ENCODE peak calls at places on chromosomes 5 and 9, in seven cellular contexts. One of them, this sample, is unnamed.

GRCh38 chr9:113682297-113682771 is 193.8 kb upstream of the ZNF618 start:
- DNase-seq in H9: peak
- DNase-seq in dorsolateral prefrontal cortex: peak
- DNase-seq in breast epithelium: peak
- DNase-seq in Peyer's patch: peak
- DNase-seq in hepatocyte: peak
- DNase-seq in right atrium auricular region: peak
- DNase-seq in this sample: peak

GRCh38 chr5:93572101-93572772 is 8.8 kb downstream of the NR2F1-AS1 start:
- DNase-seq in H9: no peak
- DNase-seq in dorsolateral prefrontal cortex: no peak
- DNase-seq in breast epithelium: no peak
- DNase-seq in Peyer's patch: no peak
- DNase-seq in hepatocyte: no peak
- DNase-seq in right atrium auricular region: no peak
- DNase-seq in this sample: no peak

GRCh38 chr5:19886123-19886921 is 101.7 kb downstream of the CDH18 start:
- DNase-seq in H9: no peak
- DNase-seq in dorsolateral prefrontal cortex: peak
- DNase-seq in breast epithelium: no peak
- DNase-seq in Peyer's patch: no peak
- DNase-seq in hepatocyte: no peak
- DNase-seq in right atrium auricular region: no peak
- DNase-seq in this sample: no peak

GRCh38 chr9:98787766-98788335 is 8.5 kb downstream of the ANKS6 start:
- DNase-seq in H9: no peak
- DNase-seq in dorsolateral prefrontal cortex: no peak
- DNase-seq in breast epithelium: no peak
- DNase-seq in Peyer's patch: no peak
- DNase-seq in hepatocyte: no peak
- DNase-seq in right atrium auricular region: peak
- DNase-seq in this sample: peak

GRCh38 chr5:127993476-127993875 is 90.1 kb upstream of the SLC12A2 start:
- DNase-seq in H9: no peak
- DNase-seq in dorsolateral prefrontal cortex: no peak
- DNase-seq in breast epithelium: no peak
- DNase-seq in Peyer's patch: no peak
- DNase-seq in hepatocyte: no peak
- DNase-seq in right atrium auricular region: no peak
- DNase-seq in this sample: no peak

GRCh38 chr9:122053056-122053455 is 40.1 kb downstream of the TTLL11 start:
- DNase-seq in H9: no peak
- DNase-seq in dorsolateral prefrontal cortex: no peak
- DNase-seq in breast epithelium: no peak
- DNase-seq in Peyer's patch: no peak
- DNase-seq in hepatocyte: no peak
- DNase-seq in right atrium auricular region: no peak
- DNase-seq in this sample: no peak

GRCh38 chr5:123035320-123035949 is 1.1 kb downstream of the PPIC start:
- DNase-seq in H9: peak
- DNase-seq in dorsolateral prefrontal cortex: no peak
- DNase-seq in breast epithelium: peak
- DNase-seq in Peyer's patch: no peak
- DNase-seq in hepatocyte: peak
- DNase-seq in right atrium auricular region: peak
- DNase-seq in this sample: no peak

GRCh38 chr9:75086443-75087278 is 1.3 kb downstream of the NMRK1 start:
- DNase-seq in H9: no peak
- DNase-seq in dorsolateral prefrontal cortex: no peak
- DNase-seq in breast epithelium: no peak
- DNase-seq in Peyer's patch: peak
- DNase-seq in hepatocyte: peak
- DNase-seq in right atrium auricular region: no peak
- DNase-seq in this sample: no peak

GRCh38 chr9:82170079-82170662 is 181.6 kb downstream of the SPATA31D1 start:
- DNase-seq in H9: no peak
- DNase-seq in dorsolateral prefrontal cortex: no peak
- DNase-seq in breast epithelium: no peak
- DNase-seq in Peyer's patch: no peak
- DNase-seq in hepatocyte: no peak
- DNase-seq in right atrium auricular region: no peak
- DNase-seq in this sample: no peak

GRCh38 chr9:98602839-98603238 is 105.9 kb downstream of the GABBR2 start:
- DNase-seq in H9: no peak
- DNase-seq in dorsolateral prefrontal cortex: no peak
- DNase-seq in breast epithelium: no peak
- DNase-seq in Peyer's patch: no peak
- DNase-seq in hepatocyte: no peak
- DNase-seq in right atrium auricular region: no peak
- DNase-seq in this sample: no peak

GRCh38 chr5:115100556-115100955 is 69.2 kb downstream of the TRIM36 start:
- DNase-seq in H9: no peak
- DNase-seq in dorsolateral prefrontal cortex: peak
- DNase-seq in breast epithelium: no peak
- DNase-seq in Peyer's patch: no peak
- DNase-seq in hepatocyte: peak
- DNase-seq in right atrium auricular region: no peak
- DNase-seq in this sample: no peak

GRCh38 chr5:103262422-103262871 is 3.9 kb downstream of the MACIR start:
- DNase-seq in H9: no peak
- DNase-seq in dorsolateral prefrontal cortex: no peak
- DNase-seq in breast epithelium: no peak
- DNase-seq in Peyer's patch: no peak
- DNase-seq in hepatocyte: peak
- DNase-seq in right atrium auricular region: no peak
- DNase-seq in this sample: no peak

GRCh38 chr9:35980289-35981011 is 22.5 kb upstream of the OR2S2 start:
- DNase-seq in H9: no peak
- DNase-seq in dorsolateral prefrontal cortex: no peak
- DNase-seq in breast epithelium: no peak
- DNase-seq in Peyer's patch: no peak
- DNase-seq in hepatocyte: no peak
- DNase-seq in right atrium auricular region: no peak
- DNase-seq in this sample: no peak

GRCh38 chr9:70567511-70567910 is 153.1 kb upstream of the KLF9 start:
- DNase-seq in H9: no peak
- DNase-seq in dorsolateral prefrontal cortex: no peak
- DNase-seq in breast epithelium: no peak
- DNase-seq in Peyer's patch: no peak
- DNase-seq in hepatocyte: no peak
- DNase-seq in right atrium auricular region: no peak
- DNase-seq in this sample: no peak

GRCh38 chr5:176596689-176597416 is 13.1 kb downstream of the GPRIN1 start:
- DNase-seq in H9: peak
- DNase-seq in dorsolateral prefrontal cortex: no peak
- DNase-seq in breast epithelium: no peak
- DNase-seq in Peyer's patch: peak
- DNase-seq in hepatocyte: peak
- DNase-seq in right atrium auricular region: no peak
- DNase-seq in this sample: no peak

GRCh38 chr5:348726-349125 is 27.2 kb downstream of the AHRR start:
- DNase-seq in H9: no peak
- DNase-seq in dorsolateral prefrontal cortex: no peak
- DNase-seq in breast epithelium: no peak
- DNase-seq in Peyer's patch: no peak
- DNase-seq in hepatocyte: no peak
- DNase-seq in right atrium auricular region: no peak
- DNase-seq in this sample: no peak

GRCh38 chr5:351911-352225 is 30.4 kb downstream of the AHRR start:
- DNase-seq in H9: no peak
- DNase-seq in dorsolateral prefrontal cortex: no peak
- DNase-seq in breast epithelium: no peak
- DNase-seq in Peyer's patch: no peak
- DNase-seq in hepatocyte: peak
- DNase-seq in right atrium auricular region: no peak
- DNase-seq in this sample: no peak

GRCh38 chr5:347712-348284 is 26.3 kb downstream of the AHRR start:
- DNase-seq in H9: no peak
- DNase-seq in dorsolateral prefrontal cortex: no peak
- DNase-seq in breast epithelium: no peak
- DNase-seq in Peyer's patch: no peak
- DNase-seq in hepatocyte: no peak
- DNase-seq in right atrium auricular region: peak
- DNase-seq in this sample: no peak

GRCh38 chr5:351084-351910 is 29.8 kb downstream of the AHRR start:
- DNase-seq in H9: no peak
- DNase-seq in dorsolateral prefrontal cortex: no peak
- DNase-seq in breast epithelium: no peak
- DNase-seq in Peyer's patch: no peak
- DNase-seq in hepatocyte: no peak
- DNase-seq in right atrium auricular region: peak
- DNase-seq in this sample: no peak

GRCh38 chr5:350355-350754 is 28.8 kb downstream of the AHRR start:
- DNase-seq in H9: peak
- DNase-seq in dorsolateral prefrontal cortex: no peak
- DNase-seq in breast epithelium: no peak
- DNase-seq in Peyer's patch: no peak
- DNase-seq in hepatocyte: peak
- DNase-seq in right atrium auricular region: peak
- DNase-seq in this sample: no peak
- TF ChIP-seq CTCF in H9: peak
- TF ChIP-seq CTCF in dorsolateral prefrontal cortex: no peak
- TF ChIP-seq CTCF in breast epithelium: no peak
- TF ChIP-seq CTCF in Peyer's patch: no peak
- TF ChIP-seq CTCF in hepatocyte: no peak
- TF ChIP-seq CTCF in right atrium auricular region: no peak
- TF ChIP-seq CTCF in this sample: no peak

DNA sequence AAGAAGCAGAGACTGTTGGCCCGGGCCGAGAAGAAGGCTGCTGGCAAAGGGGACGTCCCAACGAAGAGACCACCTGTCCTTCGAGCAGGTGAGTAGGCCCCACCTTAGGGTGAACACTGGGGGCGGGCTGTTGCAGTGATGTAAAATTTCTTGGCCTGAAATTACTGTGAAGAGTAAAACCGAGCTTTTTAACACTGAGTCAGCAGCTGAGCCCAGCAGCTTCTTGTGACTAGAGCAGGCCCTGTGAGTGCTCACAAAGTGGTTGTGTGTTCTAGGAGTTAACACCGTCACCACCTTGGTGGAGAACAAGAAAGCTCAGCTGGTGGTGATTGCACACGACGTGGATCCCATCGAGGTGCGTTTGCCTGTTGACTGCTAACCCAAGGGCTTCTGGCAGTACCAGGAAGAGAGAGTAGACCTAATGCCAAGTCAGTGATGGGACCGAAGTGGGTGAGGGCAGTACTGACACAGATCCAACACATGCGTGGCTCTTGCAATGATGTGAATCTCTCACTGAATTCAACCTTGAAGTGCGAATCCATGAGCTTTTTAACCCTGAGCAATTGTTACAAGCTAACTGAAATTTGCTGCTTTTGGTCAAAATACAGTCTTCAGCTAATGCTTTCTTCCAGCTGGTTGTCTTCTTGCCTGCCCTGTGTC is 2.1 kb downstream of the RPL7A start:
- DNase-seq in H9: no peak
- DNase-seq in dorsolateral prefrontal cortex: no peak
- DNase-seq in breast epithelium: no peak
- DNase-seq in Peyer's patch: no peak
- DNase-seq in hepatocyte: no peak
- DNase-seq in right atrium auricular region: no peak
- DNase-seq in this sample: no peak
- TF ChIP-seq CTCF in H9: no peak
- TF ChIP-seq CTCF in dorsolateral prefrontal cortex: no peak
- TF ChIP-seq CTCF in breast epithelium: no peak
- TF ChIP-seq CTCF in Peyer's patch: no peak
- TF ChIP-seq CTCF in hepatocyte: no peak
- TF ChIP-seq CTCF in right atrium auricular region: no peak
- TF ChIP-seq CTCF in this sample: no peak

DNA sequence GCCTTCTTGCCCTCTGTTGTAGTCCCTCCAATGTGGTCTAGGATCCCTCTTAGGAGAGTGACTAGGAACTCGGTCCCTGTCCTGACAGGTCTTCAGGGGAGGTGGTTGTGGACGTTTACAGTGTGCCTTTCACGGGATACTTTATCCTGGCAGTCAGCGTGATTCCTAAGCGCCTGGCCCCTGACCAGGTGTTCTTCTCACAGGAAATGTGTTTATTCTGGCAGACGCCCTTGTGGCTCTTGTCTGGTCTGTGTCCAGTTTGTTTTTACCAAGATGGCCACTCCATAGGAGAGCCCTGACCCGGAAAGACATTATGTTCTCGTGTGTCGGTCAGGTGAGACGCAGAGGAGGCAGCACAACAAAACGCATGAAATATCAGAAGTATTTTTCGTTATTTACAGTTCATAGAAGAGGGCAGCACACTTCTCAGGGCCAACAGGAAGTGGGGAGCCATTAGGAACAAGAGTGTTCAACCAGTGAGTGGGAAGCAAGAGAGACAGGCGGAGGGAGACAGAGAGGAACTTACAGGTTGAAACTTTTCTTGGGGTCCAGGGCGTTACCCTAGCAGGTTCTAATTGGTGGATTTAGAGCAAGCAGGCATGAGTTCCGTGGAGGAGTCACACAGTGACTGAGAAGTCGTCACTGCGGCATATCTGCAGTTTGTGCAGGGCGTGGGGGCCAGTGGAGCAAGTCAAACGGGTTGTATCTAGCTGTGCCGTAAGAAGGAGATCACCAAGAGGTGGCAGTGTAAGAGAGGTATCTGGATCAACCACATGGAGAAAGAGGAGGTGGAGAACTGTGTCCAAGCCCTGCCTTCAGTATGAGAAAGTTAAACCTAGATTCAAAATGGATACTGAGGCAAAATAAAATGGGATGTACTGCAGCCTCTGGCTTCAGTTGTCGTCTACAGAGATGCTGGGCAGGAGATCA is 412.9 kb downstream of the ZSWIM6 start:
- DNase-seq in H9: no peak
- DNase-seq in dorsolateral prefrontal cortex: no peak
- DNase-seq in breast epithelium: no peak
- DNase-seq in Peyer's patch: no peak
- DNase-seq in hepatocyte: no peak
- DNase-seq in right atrium auricular region: no peak
- DNase-seq in this sample: no peak
- TF ChIP-seq CTCF in H9: peak
- TF ChIP-seq CTCF in dorsolateral prefrontal cortex: no peak
- TF ChIP-seq CTCF in breast epithelium: no peak
- TF ChIP-seq CTCF in Peyer's patch: peak
- TF ChIP-seq CTCF in hepatocyte: no peak
- TF ChIP-seq CTCF in right atrium auricular region: no peak
- TF ChIP-seq CTCF in this sample: no peak

GRCh38 chr5:109961755-109962154 is 272.0 kb downstream of the MAN2A1 start:
- DNase-seq in H9: no peak
- DNase-seq in dorsolateral prefrontal cortex: no peak
- DNase-seq in breast epithelium: no peak
- DNase-seq in Peyer's patch: no peak
- DNase-seq in hepatocyte: no peak
- DNase-seq in right atrium auricular region: no peak
- DNase-seq in this sample: no peak

GRCh38 chr5:109962882-109963603 is 273.3 kb downstream of the MAN2A1 start:
- DNase-seq in H9: no peak
- DNase-seq in dorsolateral prefrontal cortex: no peak
- DNase-seq in breast epithelium: no peak
- DNase-seq in Peyer's patch: no peak
- DNase-seq in hepatocyte: no peak
- DNase-seq in right atrium auricular region: no peak
- DNase-seq in this sample: no peak

GRCh38 chr5:109956884-109957283 is 267.2 kb downstream of the MAN2A1 start:
- DNase-seq in H9: no peak
- DNase-seq in dorsolateral prefrontal cortex: no peak
- DNase-seq in breast epithelium: no peak
- DNase-seq in Peyer's patch: no peak
- DNase-seq in hepatocyte: no peak
- DNase-seq in right atrium auricular region: no peak
- DNase-seq in this sample: no peak

GRCh38 chr5:109958082-109958481 is 268.4 kb downstream of the MAN2A1 start:
- DNase-seq in H9: no peak
- DNase-seq in dorsolateral prefrontal cortex: no peak
- DNase-seq in breast epithelium: no peak
- DNase-seq in Peyer's patch: no peak
- DNase-seq in hepatocyte: no peak
- DNase-seq in right atrium auricular region: no peak
- DNase-seq in this sample: no peak

GRCh38 chr5:109959652-109960051 is 269.9 kb downstream of the MAN2A1 start:
- DNase-seq in H9: no peak
- DNase-seq in dorsolateral prefrontal cortex: no peak
- DNase-seq in breast epithelium: no peak
- DNase-seq in Peyer's patch: no peak
- DNase-seq in hepatocyte: no peak
- DNase-seq in right atrium auricular region: no peak
- DNase-seq in this sample: no peak
- TF ChIP-seq CTCF in H9: peak
- TF ChIP-seq CTCF in dorsolateral prefrontal cortex: no peak
- TF ChIP-seq CTCF in breast epithelium: no peak
- TF ChIP-seq CTCF in Peyer's patch: no peak
- TF ChIP-seq CTCF in hepatocyte: no peak
- TF ChIP-seq CTCF in right atrium auricular region: no peak
- TF ChIP-seq CTCF in this sample: peak